ENCODE peak calls at places on chromosomes 1 and 21, in six cellular contexts. P is trophoblast cell, J is neuronal stem cell, Y is H1, X is mesendoderm, B is IMR-90. T is an unnamed sample.

GRCh38 chr1:240820816-240821215 is 208.9 kb upstream of the GREM2 start:
- DNase-seq in P (no peak), J (no peak), Y (no peak), X (no peak), B (no peak), T (no peak)

GRCh38 chr1:59188413-59189213 is 108.3 kb upstream of the FGGY start:
- DNase-seq in P (no peak), J (no peak), Y (no peak), X (no peak), B (no peak), T (no peak)

GRCh38 chr1:207803678-207804077 is 51.8 kb downstream of the CD46 start:
- DNase-seq in P (no peak), J (no peak), Y (no peak), X (no peak), B (no peak), T (no peak)

GRCh38 chr1:162182090-162182489 is 112.6 kb downstream of the NOS1AP start:
- DNase-seq in P (no peak), J (no peak), Y (no peak), X (no peak), B (no peak), T (no peak)

GRCh38 chr1:237124856-237125462 is 83.0 kb downstream of the RYR2 start:
- DNase-seq in P (peak), J (no peak), Y (no peak), X (peak), B (no peak), T (no peak)

GRCh38 chr21:46636550-46637289 is 1.2 kb downstream of the PRMT2 start:
- DNase-seq in P (no peak), J (no peak), Y (no peak), X (no peak), B (no peak), T (no peak)

GRCh38 chr1:161954466-161954865 is 69.2 kb downstream of the OLFML2B start:
- DNase-seq in P (no peak), J (no peak), Y (no peak), X (no peak), B (peak), T (no peak)

GRCh38 chr21:28993293-28993629 is 584 bp upstream of the LTN1 start:
- DNase-seq in P (no peak), J (no peak), Y (no peak), X (no peak), B (no peak), T (no peak)

GRCh38 chr1:24253569-24253968 is 65.6 kb upstream of the GRHL3 start:
- DNase-seq in P (no peak), J (no peak), Y (no peak), X (peak), B (no peak), T (peak)

GRCh38 chr21:37601915-37602314 is 235.3 kb downstream of the DYRK1A start:
- DNase-seq in P (no peak), J (no peak), Y (no peak), X (no peak), B (no peak), T (no peak)

GRCh38 chr1:229088711-229089110 is 182.2 kb upstream of the RAB4A start:
- DNase-seq in P (no peak), J (no peak), Y (no peak), X (no peak), B (no peak), T (no peak)

GRCh38 chr1:224607220-224608148 is 8.6 kb upstream of the CNIH3 start:
- DNase-seq in P (no peak), J (no peak), Y (no peak), X (peak), B (no peak), T (no peak)

DNA sequence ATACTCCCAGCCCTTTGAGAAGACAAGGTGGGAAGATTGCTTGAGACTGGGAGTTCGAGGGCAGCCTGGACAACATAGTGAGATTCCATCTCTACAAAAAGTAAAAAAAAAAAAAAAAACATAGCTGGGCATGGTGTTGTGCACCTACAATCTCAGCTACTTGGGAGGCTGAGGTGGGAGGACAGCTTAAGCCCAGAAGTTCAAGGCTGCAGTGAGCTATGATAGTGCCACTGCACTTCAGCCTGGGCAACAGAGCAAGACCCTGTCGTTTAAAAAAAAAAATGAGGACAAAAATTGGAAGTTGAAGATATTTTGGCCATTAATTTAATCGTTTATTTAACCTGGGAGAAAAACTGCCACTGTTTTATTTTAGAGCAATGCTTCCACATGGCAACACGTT is 1.1 kb downstream of the URB1 start:
- DNase-seq in P (no peak), J (no peak), Y (no peak), X (no peak), B (no peak), T (no peak)
- H2BK120ac ChIP-seq in P (no peak), J (no peak), Y (no peak), X (no peak), B (no peak), T (no peak)

DNA sequence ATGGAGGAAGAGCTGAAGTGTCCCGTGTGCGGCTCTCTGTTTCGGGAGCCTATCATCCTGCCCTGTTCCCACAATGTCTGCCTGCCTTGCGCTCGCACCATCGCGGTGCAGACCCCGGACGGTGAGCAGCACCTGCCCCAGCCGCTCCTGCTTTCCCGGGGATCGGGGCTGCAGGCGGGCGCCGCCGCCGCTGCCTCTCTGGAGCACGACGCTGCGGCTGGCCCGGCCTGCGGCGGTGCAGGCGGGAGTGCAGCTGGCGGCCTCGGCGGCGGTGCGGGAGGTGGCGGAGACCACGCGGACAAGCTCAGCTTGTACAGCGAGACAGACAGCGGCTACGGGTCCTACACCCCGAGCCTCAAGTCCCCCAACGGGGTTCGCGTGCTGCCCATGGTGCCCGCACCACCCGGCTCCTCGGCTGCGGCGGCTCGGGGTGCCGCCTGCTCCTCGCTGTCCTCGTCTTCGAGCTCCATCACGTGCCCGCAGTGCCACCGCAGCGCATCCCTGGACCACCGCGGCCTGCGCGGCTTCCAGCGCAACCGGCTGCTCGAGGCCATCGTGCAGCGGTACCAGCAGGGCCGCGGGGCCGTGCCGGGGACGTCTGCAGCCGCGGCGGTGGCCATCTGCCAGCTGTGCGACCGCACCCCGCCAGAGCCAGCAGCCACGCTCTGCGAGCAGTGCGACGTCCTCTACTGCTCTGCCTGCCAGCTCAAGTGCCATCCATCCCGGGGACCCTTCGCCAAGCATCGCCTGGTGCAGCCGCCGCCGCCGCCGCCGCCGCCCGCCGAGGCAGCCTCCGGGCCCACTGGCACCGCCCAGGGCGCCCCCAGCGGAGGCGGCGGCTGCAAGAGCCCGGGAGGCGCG is 1.3 kb downstream of the TRIM67 start:
- DNase-seq in P (no peak), J (no peak), Y (no peak), X (no peak), B (no peak), T (no peak)
- H3K9ac ChIP-seq in P (no peak), J (no peak), Y (no peak), X (no peak), B (no peak), T (no peak)

GRCh38 chr1:94920061-94920460 is 6.8 kb downstream of the CNN3 start:
- DNase-seq in P (no peak), J (no peak), Y (no peak), X (no peak), B (no peak), T (no peak)

GRCh38 chr1:94922756-94923465 is 4.0 kb downstream of the CNN3 start:
- DNase-seq in P (no peak), J (no peak), Y (no peak), X (no peak), B (peak), T (no peak)

GRCh38 chr1:94919241-94920030 is 7.5 kb downstream of the CNN3 start:
- DNase-seq in P (no peak), J (no peak), Y (no peak), X (no peak), B (no peak), T (no peak)

GRCh38 chr1:94924967-94925366 is 1.9 kb downstream of the CNN3 start:
- DNase-seq in P (no peak), J (no peak), Y (no peak), X (no peak), B (peak), T (no peak)

GRCh38 chr1:94921977-94922376 is 4.9 kb downstream of the CNN3 start:
- DNase-seq in P (no peak), J (no peak), Y (no peak), X (no peak), B (no peak), T (no peak)
- H2AK5ac ChIP-seq in P (no peak), J (no peak), Y (no peak), X (no peak), B (no peak), T (no peak)

GRCh38 chr1:19811206-19811851 is 3.8 kb downstream of the RNF186 start:
- DNase-seq in P (peak), J (no peak), Y (no peak), X (peak), B (peak), T (peak)
- H2BK120ac ChIP-seq in P (no peak), J (no peak), Y (no peak), X (no peak), B (no peak), T (no peak)

T was measured in H9.